ENCODE peak calls at places on chromosomes 13 and 19, in six cellular contexts. W is GM20000, K is tibial artery, C is fibroblast of pulmonary artery, F is mammary epithelial cell, J is ascending aorta. Z is an unnamed sample.

GRCh38 chr13:32901994-32902780 is 114.0 kb upstream of the KL start:
- DNase-seq in K (peak; percentile 71), J (no peak), W (no peak), C (no peak), F (no peak), Z (no peak)

GRCh38 chr13:111359237-111359915 is 38.9 kb downstream of the TEX29 start:
- DNase-seq in W (no peak), C (no peak), K (no peak), F (no peak), J (no peak), Z (no peak)

GRCh38 chr13:39144941-39145533 is 106.8 kb downstream of the NHLRC3 start:
- DNase-seq in F (peak; percentile 54), K (peak; percentile 60), J (no peak), C (peak; percentile 85), W (peak; percentile 61), Z (peak; percentile 68)

GRCh38 chr19:45906221-45906620 is 3.8 kb upstream of the MYPOP start:
- DNase-seq in J (no peak), W (no peak), C (peak; percentile 62), K (no peak), F (peak; percentile 74), Z (no peak)

GRCh38 chr13:64633948-64634347 is 2596.2 kb downstream of the PCDH9 start:
- DNase-seq in J (no peak), F (peak; percentile 20), K (no peak), W (no peak), C (no peak), Z (no peak)

GRCh38 chr13:91056746-91057145 is 290.7 kb upstream of the MIR17HG start:
- DNase-seq in J (no peak), C (no peak), F (no peak), W (peak; percentile 16), K (no peak), Z (no peak)

GRCh38 chr13:49580980-49581680 is 4.2 kb downstream of the RCBTB1 start:
- DNase-seq in K (no peak), C (no peak), J (no peak), F (no peak), W (no peak), Z (no peak)

GRCh38 chr19:46471116-46471733 is at the start of gene PNMA8A:
- DNase-seq in J (peak; percentile 55), C (peak; percentile 83), F (no peak), K (peak; percentile 80), W (peak; percentile 48), Z (peak; percentile 88)

GRCh38 chr13:57666554-57666953 is 35.0 kb downstream of the PCDH17 start:
- DNase-seq in W (no peak), J (no peak), K (no peak), C (no peak), F (no peak), Z (no peak)

GRCh38 chr13:21528616-21529015 is 69.5 kb upstream of the ZDHHC20 start:
- DNase-seq in F (no peak), J (no peak), W (no peak), K (no peak), C (peak; percentile 57), Z (no peak)

GRCh38 chr13:29537736-29538624 is 57.5 kb downstream of the SLC7A1 start:
- DNase-seq in C (no peak), K (no peak), J (no peak), F (no peak), W (no peak), Z (no peak)

GRCh38 chr19:42113641-42114348 is 18.5 kb downstream of the POU2F2 start:
- DNase-seq in C (peak; percentile 96), J (peak; percentile 29), F (peak; percentile 96), W (peak; percentile 74), K (peak; percentile 49), Z (no peak)

GRCh38 chr19:8618751-8619150 is 8.2 kb upstream of the ADAMTS10 start:
- DNase-seq in F (no peak), C (no peak), W (no peak), K (no peak), J (no peak), Z (no peak)

GRCh38 chr13:32545083-32545482 is 6.5 kb upstream of the N4BP2L2 start:
- DNase-seq in C (no peak), K (no peak), F (no peak), W (no peak), J (no peak), Z (no peak)

GRCh38 chr13:80361883-80362327 is 21.0 kb upstream of the SPRY2 start:
- DNase-seq in C (no peak), J (no peak), F (peak; percentile 66), K (no peak), W (peak; percentile 36), Z (peak; percentile 35)

GRCh38 chr19:43455321-43456113 is 9.9 kb downstream of the LYPD3 start:
- DNase-seq in C (no peak), F (no peak), K (no peak), W (no peak), J (no peak), Z (no peak)

GRCh38 chr19:57719424-57719823 is 8.0 kb downstream of the ZNF671 start:
- DNase-seq in C (no peak), W (no peak), J (no peak), F (no peak), K (no peak), Z (no peak)

GRCh38 chr13:37406031-37406430 is 192.5 kb downstream of the POSTN start:
- DNase-seq in C (no peak), F (peak; percentile 36), K (no peak), J (no peak), W (no peak), Z (no peak)

GRCh38 chr13:114058051-114058867 is 74.2 kb downstream of the RASA3 start:
- DNase-seq in W (no peak), J (no peak), C (no peak), F (no peak), K (no peak), Z (no peak)

GRCh38 chr19:10896851-10897526 is 25.6 kb downstream of the CARM1 start:
- DNase-seq in W (no peak), F (no peak), C (no peak), K (no peak), J (no peak), Z (no peak)

GRCh38 chr19:6732803-6733337 is 4.5 kb downstream of the GPR108 start:
- DNase-seq in C (no peak), K (no peak), J (no peak), W (no peak), F (no peak), Z (no peak)

GRCh38 chr19:30312582-30313352 is 59.4 kb upstream of the ZNF536 start:
- DNase-seq in F (no peak), J (no peak), K (no peak), C (no peak), W (no peak), Z (no peak)
- TF ChIP-seq CTCF in F (no peak), J (no peak), K (no peak), C (no peak), W (no peak), Z (no peak)

DNA sequence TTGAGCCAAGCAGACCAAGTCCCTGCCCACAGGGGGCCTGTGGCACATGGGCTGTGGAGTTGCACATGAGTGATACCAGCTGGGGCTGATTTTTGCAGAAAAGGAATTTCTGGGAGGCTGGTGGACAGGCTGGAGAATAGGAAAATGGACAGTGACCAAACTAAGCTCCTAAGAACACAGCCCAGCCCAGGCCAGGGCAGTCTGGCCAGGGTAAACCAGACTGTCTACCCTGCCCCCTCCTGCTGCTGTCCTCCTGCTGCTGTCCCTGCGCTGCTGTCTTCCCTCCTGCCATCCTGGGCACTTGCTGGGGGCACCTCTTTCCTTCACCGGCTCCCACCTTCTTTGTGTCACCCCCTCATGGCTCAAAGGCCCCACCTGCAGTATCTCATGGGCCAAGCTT is 219.2 kb downstream of the ZIC5 start:
- DNase-seq in W (no peak), K (no peak), C (no peak), F (no peak), J (no peak), Z (no peak)
- TF ChIP-seq CTCF in W (no peak), K (no peak), C (no peak), F (no peak), J (no peak), Z (no peak)

GRCh38 chr13:50682966-50683365 is 160.5 kb downstream of the DLEU7 start:
- DNase-seq in K (no peak), C (no peak), W (no peak), F (no peak), J (no peak), Z (no peak)
- TF ChIP-seq CTCF in K (no peak), C (no peak), W (no peak), F (no peak), J (no peak), Z (peak; percentile 24)

GRCh38 chr13:109717686-109718085 is 68.7 kb downstream of the IRS2 start:
- DNase-seq in J (no peak), W (no peak), K (no peak), C (no peak), F (no peak), Z (no peak)
- TF ChIP-seq CTCF in J (no peak), W (no peak), K (no peak), C (no peak), F (no peak), Z (no peak)

GRCh38 chr19:52566121-52566520 is 4.0 kb upstream of the ZNF701 start:
- DNase-seq in J (no peak), W (no peak), K (no peak), F (no peak), C (no peak), Z (no peak)

GRCh38 chr19:52566588-52566987 is 3.5 kb upstream of the ZNF701 start:
- DNase-seq in J (no peak), C (peak; percentile 20), F (peak; percentile 75), K (no peak), W (no peak), Z (no peak)

GRCh38 chr19:52567921-52568320 is 2.2 kb upstream of the ZNF701 start:
- DNase-seq in W (no peak), J (no peak), C (no peak), K (no peak), F (no peak), Z (no peak)

GRCh38 chr19:52570005-52570861 is at the start of gene ZNF701:
- DNase-seq in K (peak; percentile 95), J (peak; percentile 81), C (peak; percentile 93), W (peak; percentile 89), F (peak; percentile 91), Z (peak; percentile 92)
- TF ChIP-seq CTCF in K (peak; percentile 47), J (peak; percentile 26), C (no peak), W (no peak), F (no peak), Z (peak; percentile 39)

GRCh38 chr19:50333235-50333736 is 4.1 kb upstream of the KCNC3 start:
- DNase-seq in F (peak; percentile 70), J (peak; percentile 74), C (peak; percentile 78), W (peak; percentile 87), K (peak; percentile 73), Z (peak; percentile 95)
- TF ChIP-seq CTCF in F (no peak), J (no peak), C (no peak), W (no peak), K (no peak), Z (peak; percentile 45)

GRCh38 chr19:40907968-40908735 is 26.1 kb upstream of the CYP2A7 start:
- DNase-seq in J (no peak), F (no peak), K (no peak), W (no peak), C (no peak), Z (no peak)

GRCh38 chr19:40906512-40906911 is 24.5 kb upstream of the CYP2A7 start:
- DNase-seq in K (no peak), W (no peak), F (no peak), J (no peak), C (no peak), Z (no peak)

GRCh38 chr19:40908981-40909380 is 26.9 kb upstream of the CYP2A7 start:
- DNase-seq in C (no peak), K (no peak), F (no peak), J (no peak), W (no peak), Z (no peak)
- TF ChIP-seq CTCF in C (no peak), K (no peak), F (no peak), J (no peak), W (no peak), Z (peak; percentile 18)